ENCODE peak calls at places on chromosomes 3 and 15, in ten cellular contexts. Z, U, X, I, L, C, E, Y, P and B are unnamed samples.

GRCh38 chr3:145893331-145893730 is 267.7 kb downstream of the PLOD2 start:
- DNase-seq in Z (no peak), U (no peak), X (no peak), I (no peak), L (no peak), C (no peak), E (no peak), Y (no peak), P (no peak), B (no peak)

GRCh38 chr15:92596623-92597022 is 59.0 kb downstream of the FAM174B start:
- DNase-seq in Z (no peak), U (no peak), X (no peak), I (no peak), L (no peak), C (no peak), E (no peak), Y (no peak), P (no peak), B (no peak)

GRCh38 chr3:36480916-36481648 is 100.8 kb downstream of the STAC start:
- DNase-seq in Z (no peak), U (no peak), X (no peak), I (no peak), L (no peak), C (no peak), E (no peak), Y (peak), P (no peak), B (no peak)

GRCh38 chr3:129533406-129533805 is 5.0 kb downstream of the RHO start:
- DNase-seq in Z (no peak), U (no peak), X (no peak), I (no peak), L (no peak), C (no peak), E (no peak), Y (no peak), P (peak), B (no peak)

GRCh38 chr15:69434679-69435078 is 17.9 kb upstream of the RPLP1 start:
- DNase-seq in Z (no peak), U (no peak), X (no peak), I (no peak), L (no peak), C (no peak), E (no peak), Y (no peak), P (no peak), B (no peak)

GRCh38 chr3:156483961-156484787 is 70.7 kb downstream of the SSR3 start:
- DNase-seq in Z (peak), U (peak), X (no peak), I (peak), L (no peak), C (peak), E (no peak), Y (no peak), P (no peak), B (peak)

GRCh38 chr3:99458013-99458412 is 180.4 kb upstream of the COL8A1 start:
- DNase-seq in Z (no peak), U (no peak), X (no peak), I (no peak), L (no peak), C (no peak), E (no peak), Y (no peak), P (no peak), B (no peak)

GRCh38 chr15:89908226-89908625 is 4.5 kb downstream of the ARPIN start:
- DNase-seq in Z (no peak), U (no peak), X (no peak), I (no peak), L (no peak), C (no peak), E (no peak), Y (no peak), P (no peak), B (no peak)

GRCh38 chr3:101010316-101010715 is 17.1 kb upstream of the ABI3BP start:
- DNase-seq in Z (no peak), U (no peak), X (no peak), I (peak), L (no peak), C (no peak), E (no peak), Y (no peak), P (no peak), B (no peak)

DNA sequence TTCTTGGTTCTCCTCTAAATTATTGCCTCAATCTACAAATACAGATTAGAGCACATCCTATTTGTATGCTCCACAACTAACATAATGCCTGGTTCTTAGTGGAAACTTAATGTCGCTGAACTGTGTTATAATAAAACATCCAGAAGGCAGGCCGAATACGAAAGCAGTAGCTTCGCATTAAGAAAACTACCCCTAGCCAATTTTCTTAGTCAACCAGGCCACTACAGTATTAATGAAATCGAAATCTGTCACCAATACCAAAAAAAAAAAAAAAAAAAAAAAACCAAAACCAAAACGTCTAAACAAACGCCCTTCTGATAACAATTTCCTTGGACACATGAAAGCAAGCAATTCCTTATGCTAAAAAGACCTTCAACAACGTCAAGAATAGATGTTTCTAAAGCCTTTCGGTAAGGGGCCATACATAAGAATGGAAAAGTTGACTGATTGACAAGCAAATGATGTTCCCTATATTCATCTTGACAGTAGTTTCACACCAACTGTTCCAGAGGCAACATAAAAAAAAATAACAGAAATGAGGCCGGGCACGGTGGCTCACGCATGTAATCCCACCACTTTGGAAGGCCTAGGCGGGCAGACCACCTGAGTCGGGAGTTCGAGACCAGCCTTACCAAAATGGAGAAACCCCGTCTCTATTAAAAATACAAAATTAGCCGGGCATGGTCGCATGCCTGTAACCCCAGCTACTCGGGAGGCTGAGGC is 1.3 kb downstream of the DENND6A start:
- DNase-seq in Z (no peak), U (no peak), X (no peak), I (peak), L (peak), C (no peak), E (no peak), Y (no peak), P (no peak), B (no peak)
- H3K27ac ChIP-seq in Z (peak), U (peak), X (peak), I (peak), L (peak), C (peak), E (peak), Y (peak), P (peak), B (peak)

GRCh38 chr15:41970456-41970855 is 1.9 kb downstream of the EHD4 start:
- DNase-seq in Z (no peak), U (no peak), X (no peak), I (no peak), L (no peak), C (no peak), E (no peak), Y (no peak), P (no peak), B (no peak)

GRCh38 chr15:41971089-41971892 is 1.1 kb downstream of the EHD4 start:
- DNase-seq in Z (peak), U (peak), X (peak), I (peak), L (peak), C (peak), E (no peak), Y (no peak), P (peak), B (peak)

GRCh38 chr15:41971893-41972340 is 440 bp downstream of the EHD4 start:
- DNase-seq in Z (no peak), U (peak), X (no peak), I (no peak), L (peak), C (peak), E (no peak), Y (no peak), P (no peak), B (no peak)

GRCh38 chr15:41969851-41970431 is 2.4 kb downstream of the EHD4 start:
- DNase-seq in Z (peak), U (no peak), X (peak), I (no peak), L (no peak), C (peak), E (no peak), Y (no peak), P (no peak), B (peak)

GRCh38 chr15:41972341-41973237 is at the start of gene EHD4:
- DNase-seq in Z (peak), U (peak), X (peak), I (peak), L (peak), C (peak), E (peak), Y (peak), P (peak), B (peak)
- H3K27ac ChIP-seq in Z (peak), U (peak), X (peak), I (peak), L (peak), C (peak), E (peak), Y (peak), P (peak), B (peak)

GRCh38 chr3:148772835-148773234 is 54.8 kb upstream of the CPB1 start:
- DNase-seq in Z (no peak), U (no peak), X (no peak), I (no peak), L (no peak), C (no peak), E (no peak), Y (no peak), P (no peak), B (no peak)
- H3K27ac ChIP-seq in Z (no peak), U (no peak), X (no peak), I (no peak), L (no peak), C (no peak), E (no peak), Y (no peak), P (no peak), B (no peak)

DNA sequence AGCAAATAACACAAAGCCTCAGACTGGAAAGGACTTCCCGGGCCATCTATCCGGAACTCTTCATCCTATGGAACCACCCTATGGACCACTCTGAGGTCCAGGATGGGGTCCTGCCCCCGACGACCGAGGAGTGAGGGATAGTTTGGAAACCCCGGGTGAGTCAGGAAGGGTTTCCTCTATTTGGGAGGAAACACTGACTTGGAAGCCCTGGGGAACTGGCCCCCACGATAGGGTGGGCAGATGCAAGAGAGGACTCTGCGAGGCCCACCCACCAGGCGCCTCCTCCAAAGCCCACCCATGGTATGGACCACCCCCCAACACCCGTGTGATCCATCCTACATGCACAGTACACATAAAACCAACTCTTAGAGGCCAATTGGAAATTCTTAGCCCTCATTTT is 69.4 kb downstream of the CPN2 start:
- DNase-seq in Z (no peak), U (no peak), X (no peak), I (no peak), L (no peak), C (no peak), E (no peak), Y (no peak), P (no peak), B (no peak)
- H3K27ac ChIP-seq in Z (no peak), U (no peak), X (no peak), I (no peak), L (no peak), C (no peak), E (no peak), Y (no peak), P (no peak), B (no peak)